ENCODE peak calls at places on chromosomes 13 and 19, in eight cellular contexts. A is pancreas; H is heart right ventricle; R is astrocyte; I is tibial nerve; S is colonic mucosa; C is thoracic aorta; V is CD8-positive, alpha-beta memory T cell. T is an unnamed sample. For H3K4me1 and H3K27me3, the result is how much of the 10 kb centered on the place peaks cover.

GRCh38 chr13:95704510-95704909 is 27.6 kb downstream of the DNAJC3 start:
- DNase-seq in R (no peak), V (no peak), I (no peak), A (peak), H (no peak), S (no peak), C (no peak), T (no peak)

GRCh38 chr13:31629085-31629785 is 110.1 kb upstream of the RXFP2 start:
- DNase-seq in A (no peak), H (no peak), C (no peak), R (peak), V (no peak), I (no peak), S (no peak), T (no peak)

GRCh38 chr19:6187374-6187773 is 51.9 kb downstream of the ACSBG2 start:
- DNase-seq in C (no peak), I (no peak), S (no peak), R (no peak), H (no peak), A (no peak), V (no peak), T (no peak)

GRCh38 chr13:25977671-25978070 is 74.1 kb downstream of the SHISA2 start:
- DNase-seq in R (no peak), C (no peak), S (no peak), V (no peak), H (no peak), A (no peak), I (no peak), T (no peak)

GRCh38 chr19:41531438-41532311 is 44.3 kb upstream of the CEACAM21 start:
- DNase-seq in C (peak), V (peak), R (no peak), A (peak), H (peak), S (peak), I (peak), T (peak)

GRCh38 chr19:30227071-30227621 is 145.0 kb upstream of the ZNF536 start:
- DNase-seq in H (peak), R (no peak), C (no peak), A (peak), V (no peak), S (no peak), I (no peak), T (peak)

GRCh38 chr19:40331052-40331451 is 17.1 kb downstream of the C19orf47 start:
- DNase-seq in C (no peak), R (no peak), S (no peak), A (no peak), I (no peak), H (no peak), V (no peak), T (no peak)

GRCh38 chr13:103663996-103664395 is 597.8 kb upstream of the SLC10A2 start:
- DNase-seq in V (no peak), A (no peak), S (no peak), C (no peak), I (no peak), H (no peak), R (no peak), T (no peak)

GRCh38 chr19:45477713-45478453 is 10.1 kb downstream of the FOSB start:
- DNase-seq in V (no peak), I (no peak), R (no peak), H (no peak), S (no peak), A (no peak), C (no peak), T (no peak)

GRCh38 chr19:44608391-44608821 is 5.0 kb upstream of the IGSF23 start:
- DNase-seq in C (no peak), V (no peak), S (peak), R (peak), H (no peak), A (no peak), I (no peak), T (no peak)

GRCh38 chr13:45007225-45007624 is 17.9 kb downstream of the GPALPP1 start:
- DNase-seq in C (no peak), S (no peak), I (no peak), R (no peak), H (no peak), A (no peak), V (no peak), T (no peak)

GRCh38 chr13:29569253-29570057 is 26.0 kb downstream of the SLC7A1 start:
- DNase-seq in S (peak), R (no peak), H (no peak), I (no peak), V (no peak), A (no peak), C (no peak), T (no peak)

GRCh38 chr19:641702-642101 is 2.0 kb downstream of the FGF22 start:
- DNase-seq in H (no peak), S (no peak), I (no peak), C (no peak), A (no peak), R (no peak), V (no peak), T (no peak)

GRCh38 chr13:112220296-112220875 is 153.4 kb downstream of the SOX1 start:
- DNase-seq in S (no peak), R (no peak), C (no peak), H (no peak), I (no peak), A (no peak), V (no peak), T (no peak)

DNA sequence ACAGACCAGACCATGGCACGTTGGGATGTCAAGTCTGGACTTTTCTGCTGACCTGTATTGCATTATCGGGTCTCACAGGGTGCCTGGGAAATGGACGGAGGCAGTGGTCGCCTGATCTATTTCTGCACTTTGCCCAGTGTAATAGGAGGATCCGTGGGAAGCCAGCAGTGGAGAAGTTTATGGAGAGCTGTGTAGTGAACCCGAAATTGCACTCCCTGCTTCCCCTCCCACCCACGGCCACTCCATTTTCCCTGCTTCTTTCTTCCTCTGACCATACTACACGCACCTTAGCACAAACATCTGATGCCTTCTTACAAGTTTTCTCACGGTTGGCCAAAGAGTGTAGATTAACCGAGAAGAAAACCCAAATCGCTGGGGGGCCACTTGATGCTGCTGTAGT is 16.9 kb downstream of the EFNB2 start:
- DNase-seq in A (no peak), V (no peak), I (no peak), S (no peak), H (no peak), R (no peak), C (no peak), T (no peak)
- H3K4me1 ChIP-seq in A (under half), V (under half), I (under half), S (under half), H (under half), R (under half), C (under half), T (under half)

DNA sequence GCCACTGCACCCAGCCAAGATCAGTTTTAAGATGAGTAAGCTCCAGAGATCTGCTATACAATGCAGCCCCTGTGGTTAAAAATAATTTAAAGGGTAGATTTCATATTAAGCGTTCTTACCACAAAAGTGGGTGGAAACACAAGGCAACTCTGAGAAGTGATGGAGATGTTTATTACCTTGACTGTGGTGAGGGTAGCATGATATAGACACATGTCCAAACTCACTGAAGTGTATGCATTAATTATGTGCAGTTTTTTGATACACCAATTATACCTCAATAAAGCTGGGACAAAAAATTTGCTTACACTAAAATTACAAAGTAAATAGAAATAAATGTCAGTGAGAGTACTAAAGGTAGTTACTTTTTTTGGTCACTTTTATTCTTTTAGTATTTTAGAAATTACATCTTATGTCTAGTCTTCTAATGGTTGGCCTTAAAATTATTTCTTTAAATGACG is 696.5 kb downstream of the UQCRFS1 start:
- DNase-seq in A (no peak), I (no peak), C (no peak), S (no peak), V (no peak), R (no peak), H (no peak), T (no peak)
- H3K27me3 ChIP-seq in A (under half), I (under half), C (under half), S (under half), V (under half), R (under half), H (under half), T (under half)

DNA sequence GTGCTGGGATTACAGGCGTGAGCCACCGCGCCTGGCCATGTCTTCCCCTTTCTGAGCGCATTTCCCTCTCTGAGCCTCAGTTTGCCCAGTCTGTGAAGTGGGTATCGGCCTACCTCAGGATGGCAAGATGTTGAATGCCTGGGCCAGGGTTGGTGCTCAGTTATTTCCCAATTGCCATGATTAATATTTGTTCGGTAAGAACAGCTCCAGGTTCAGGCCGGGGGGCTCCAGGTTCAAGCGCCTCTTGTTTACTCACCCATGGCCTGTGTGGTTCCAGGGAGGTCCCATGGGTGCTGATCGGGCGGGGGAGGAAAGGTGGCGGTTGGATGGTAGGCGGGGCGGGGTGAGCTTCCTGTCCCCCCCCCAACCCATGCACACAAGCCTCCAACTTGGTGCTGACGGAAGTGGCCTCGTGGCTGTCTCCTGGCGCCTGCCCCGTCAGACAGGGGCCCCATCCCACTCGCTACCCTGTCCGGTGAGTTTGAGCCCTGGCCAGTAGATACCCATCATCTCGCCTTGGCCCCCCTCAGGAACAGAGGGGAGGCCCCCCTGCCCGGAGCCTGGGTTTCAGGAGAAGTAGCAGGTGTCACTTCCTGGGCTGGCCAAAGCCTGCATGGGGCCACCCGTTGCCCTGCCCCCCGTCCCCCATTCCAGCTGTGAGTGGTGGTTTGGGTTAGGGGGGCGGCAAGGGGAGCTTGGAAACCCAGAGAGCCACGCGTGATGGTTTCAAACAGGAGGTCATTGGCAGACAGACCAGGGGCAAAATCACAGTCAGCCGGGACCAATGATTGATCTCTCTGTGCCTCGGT is at the start of gene FCHO1:
- DNase-seq in I (peak), H (peak), A (no peak), R (no peak), V (peak), C (no peak), S (peak), T (no peak)
- H3K4me1 ChIP-seq in I (under half), H (under half), A (under half), R (under half), V (half or more), C (under half), S (under half), T (under half)

GRCh38 chr19:49442354-49442753 is 1.0 kb upstream of the SLC17A7 start:
- DNase-seq in I (peak), C (no peak), A (no peak), V (no peak), S (no peak), H (peak), R (no peak), T (no peak)

GRCh38 chr19:49443366-49444099 is 2.2 kb upstream of the SLC17A7 start:
- DNase-seq in H (peak), S (peak), A (peak), I (peak), R (peak), V (peak), C (peak), T (peak)

GRCh38 chr19:49441210-49441959 is at the start of gene SLC17A7:
- DNase-seq in I (peak), C (no peak), V (no peak), S (peak), R (no peak), H (peak), A (no peak), T (no peak)

GRCh38 chr19:49441960-49442350 is 628 bp upstream of the SLC17A7 start:
- DNase-seq in V (no peak), C (no peak), A (no peak), S (no peak), H (no peak), R (no peak), I (no peak), T (no peak)

DNA sequence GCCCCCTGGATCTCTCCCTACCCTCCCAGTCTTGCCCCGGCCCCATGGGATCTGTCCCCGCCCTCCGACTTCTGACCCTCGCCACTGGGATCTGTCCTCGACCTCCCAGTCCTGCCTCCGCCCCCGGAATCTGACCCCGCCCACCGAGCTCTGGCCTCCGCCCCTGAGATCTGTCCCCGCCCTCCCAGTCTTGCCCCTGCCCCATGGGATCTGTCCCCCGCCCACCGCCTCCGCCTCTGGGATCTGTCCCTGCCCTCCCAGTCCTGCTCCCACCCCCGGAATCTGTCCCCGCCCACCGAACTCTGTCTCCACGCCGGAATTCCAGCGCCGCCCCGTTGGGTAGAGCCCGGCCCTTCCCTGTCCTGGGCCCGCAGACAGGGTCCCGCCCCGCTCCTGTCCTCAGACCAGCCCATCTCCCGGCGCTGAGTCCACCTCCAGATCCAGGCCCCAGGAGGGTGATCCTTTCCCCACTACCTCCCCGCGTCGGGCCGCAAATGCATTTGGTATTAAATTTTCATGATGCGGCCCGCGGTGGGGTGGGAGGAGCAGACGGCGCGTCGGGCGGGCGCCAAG is 1.6 kb upstream of the SLC17A7 start:
- DNase-seq in R (peak), C (peak), A (peak), V (no peak), I (peak), S (peak), H (peak), T (peak)
- H3K27me3 ChIP-seq in R (under half), C (under half), A (under half), V (under half), I (under half), S (under half), H (under half), T (under half)

GRCh38 chr19:2289714-2290435 is 7.9 kb upstream of the PEAK3 start:
- DNase-seq in V (peak), R (no peak), S (peak), A (no peak), C (no peak), I (no peak), H (no peak), T (no peak)

GRCh38 chr19:2287585-2287984 is 5.6 kb upstream of the PEAK3 start:
- DNase-seq in H (no peak), R (no peak), V (no peak), S (no peak), A (no peak), C (no peak), I (no peak), T (no peak)

GRCh38 chr19:2288010-2288742 is 6.2 kb upstream of the PEAK3 start:
- DNase-seq in S (no peak), C (no peak), H (no peak), V (no peak), I (no peak), R (no peak), A (no peak), T (no peak)

GRCh38 chr19:2290441-2291184 is 8.6 kb upstream of the PEAK3 start:
- DNase-seq in I (no peak), C (no peak), R (no peak), S (peak), A (no peak), V (peak), H (no peak), T (no peak)

DNA sequence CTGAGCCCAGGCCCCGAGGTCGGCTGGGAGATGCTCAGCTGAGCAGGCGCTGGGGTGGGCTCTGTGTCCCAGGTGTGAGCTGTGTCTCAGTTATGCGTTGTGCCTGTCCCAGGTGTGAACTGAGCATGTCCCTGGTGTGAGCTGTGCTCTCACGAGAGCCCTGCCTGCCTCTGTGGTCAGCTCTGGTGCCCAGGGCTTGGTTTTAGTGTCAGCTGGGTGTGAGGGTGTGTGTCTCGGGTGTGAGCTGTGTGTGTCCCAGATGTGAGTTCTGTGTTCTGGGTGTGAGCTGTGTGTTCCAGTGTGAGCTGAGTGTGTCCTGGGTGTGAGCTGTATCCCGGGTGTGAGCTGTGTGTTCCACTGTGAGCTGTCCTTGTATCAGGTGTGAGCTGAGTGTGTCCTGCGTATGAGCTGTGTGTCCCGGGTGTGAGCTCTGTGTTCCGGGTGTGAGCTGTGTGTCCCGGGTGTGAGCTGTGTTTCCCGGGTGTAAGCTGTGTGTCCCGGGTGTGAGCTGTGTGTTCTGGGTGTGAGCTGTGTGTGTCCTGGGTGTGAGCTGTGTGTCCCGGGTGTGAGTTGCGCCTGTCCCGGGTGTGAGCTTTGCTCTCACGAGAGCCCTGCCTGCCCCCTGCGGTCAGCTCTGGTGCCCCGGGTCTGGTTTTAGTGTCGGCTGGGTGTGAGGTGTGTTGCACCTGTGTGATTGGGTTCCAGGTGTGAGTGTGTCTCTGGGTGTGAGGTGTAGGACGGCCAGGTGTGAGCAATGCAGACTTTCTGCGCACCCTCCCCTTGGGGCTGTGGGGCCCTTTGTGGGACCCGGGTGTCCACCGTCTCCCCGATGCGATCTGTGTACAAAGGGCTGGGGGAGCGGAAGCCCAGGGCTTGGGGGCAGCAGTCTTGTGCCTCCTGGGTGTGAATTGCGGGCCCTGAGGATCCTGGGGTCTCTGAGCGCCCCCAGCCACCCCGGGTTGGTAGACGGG is 7.1 kb upstream of the PEAK3 start:
- DNase-seq in R (no peak), V (no peak), S (no peak), I (no peak), H (no peak), C (no peak), A (no peak), T (no peak)
- H3K4me1 ChIP-seq in R (under half), V (under half), S (under half), I (under half), H (under half), C (under half), A (under half), T (under half)

GRCh38 chr13:50133277-50133953 is 118.2 kb downstream of the KCNRG start:
- DNase-seq in H (no peak), I (no peak), R (no peak), C (no peak), S (no peak), V (no peak), A (no peak), T (no peak)

GRCh38 chr13:50132937-50133276 is 117.7 kb downstream of the KCNRG start:
- DNase-seq in H (no peak), A (no peak), V (no peak), R (no peak), S (no peak), I (no peak), C (no peak), T (no peak)

GRCh38 chr13:50130686-50131051 is 115.4 kb downstream of the KCNRG start:
- DNase-seq in I (no peak), C (no peak), V (peak), S (peak), H (no peak), R (no peak), A (no peak), T (peak)

GRCh38 chr13:50129923-50130685 is 114.9 kb downstream of the KCNRG start:
- DNase-seq in S (peak), R (no peak), I (peak), V (peak), C (no peak), H (peak), A (no peak), T (peak)

GRCh38 chr13:50131998-50132936 is 117.0 kb downstream of the KCNRG start:
- DNase-seq in V (no peak), C (no peak), R (no peak), H (no peak), S (no peak), A (no peak), I (no peak), T (no peak)
- H3K27me3 ChIP-seq in V (half or more), C (under half), R (half or more), H (under half), S (half or more), A (under half), I (under half), T (under half)

DNA sequence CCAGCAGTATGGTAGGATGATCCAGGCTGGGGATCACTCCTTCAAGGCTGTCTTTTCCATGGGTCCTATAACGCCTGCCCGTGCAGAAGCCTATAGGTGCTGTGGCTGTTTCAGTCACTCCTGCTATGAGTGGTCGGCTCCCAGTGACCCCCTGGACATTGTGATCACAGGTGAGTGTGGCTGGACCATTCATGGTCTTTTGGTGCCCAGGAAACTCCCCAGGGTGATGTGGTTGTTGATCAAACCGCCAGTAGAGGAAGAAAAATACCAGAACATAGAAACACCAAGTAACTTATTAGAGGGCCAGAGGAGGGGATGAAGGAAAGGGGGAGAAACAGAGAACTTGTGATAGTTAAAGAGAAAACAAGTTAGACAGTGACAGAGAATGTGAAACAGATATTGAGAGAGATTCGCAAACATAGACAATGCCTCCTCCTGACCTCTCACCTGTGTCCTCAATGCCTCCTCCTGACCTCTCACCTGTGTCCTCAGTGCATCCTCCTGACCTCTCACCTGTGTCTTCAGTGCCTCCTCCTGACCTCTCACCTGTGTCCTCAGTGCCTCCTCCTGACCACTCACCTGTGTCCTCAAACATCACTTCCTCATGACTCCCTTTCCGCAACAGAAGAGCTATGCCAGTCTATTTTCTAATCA is 19.4 kb downstream of the LAIR2 start:
- DNase-seq in I (no peak), H (no peak), C (no peak), V (no peak), R (no peak), S (no peak), A (no peak), T (no peak)
- H3K4me1 ChIP-seq in I (under half), H (under half), C (under half), V (under half), R (under half), S (under half), A (under half), T (under half)